ENCODE peak calls at places on chromosomes 5 and 9, in eight cellular contexts. M, L, Q, A, O, V, B and P are unnamed samples.

GRCh38 chr5:78534148-78535009 is 114.2 kb downstream of the LHFPL2 start:
- DNase-seq in M (no peak), L (peak; percentile 61), Q (no peak), A (peak; percentile 79), O (peak; percentile 58), V (no peak), B (peak; percentile 20), P (peak; percentile 88)

GRCh38 chr9:131892162-131892707 is 152.4 kb upstream of the RAPGEF1 start:
- DNase-seq in M (no peak), L (no peak), Q (no peak), A (no peak), O (no peak), V (no peak), B (no peak), P (peak; percentile 14)

GRCh38 chr5:76794871-76795270 is 24.0 kb upstream of the F2RL1 start:
- DNase-seq in M (peak; percentile 28), L (no peak), Q (no peak), A (peak; percentile 57), O (peak; percentile 74), V (no peak), B (no peak), P (peak; percentile 66)

GRCh38 chr5:137602721-137603273 is 103.7 kb upstream of the SPOCK1 start:
- DNase-seq in M (no peak), L (no peak), Q (no peak), A (no peak), O (no peak), V (no peak), B (no peak), P (no peak)

GRCh38 chr5:1524481-1524798 is 680 bp upstream of the LPCAT1 start:
- DNase-seq in M (no peak), L (peak; percentile 10), Q (no peak), A (no peak), O (no peak), V (no peak), B (peak; percentile 39), P (no peak)

GRCh38 chr9:85142461-85143401 is 473.2 kb downstream of the NTRK2 start:
- DNase-seq in M (no peak), L (no peak), Q (no peak), A (no peak), O (peak; percentile 27), V (no peak), B (peak; percentile 58), P (peak; percentile 2)

GRCh38 chr5:56971275-56971674 is 19.4 kb upstream of the MIER3 start:
- DNase-seq in M (no peak), L (no peak), Q (no peak), A (no peak), O (no peak), V (no peak), B (no peak), P (no peak)

GRCh38 chr5:131952286-131952857 is 6.9 kb upstream of the MEIKIN start:
- DNase-seq in M (no peak), L (no peak), Q (no peak), A (peak; percentile 2), O (peak; percentile 2), V (no peak), B (no peak), P (peak; percentile 24)

GRCh38 chr5:44388504-44389409 is 463 bp downstream of the FGF10 start:
- DNase-seq in M (no peak), L (peak; percentile 10), Q (no peak), A (no peak), O (peak; percentile 3), V (no peak), B (peak; percentile 45), P (peak; percentile 44)

GRCh38 chr9:130451509-130452388 is 7.0 kb downstream of the ASS1 start:
- DNase-seq in M (peak; percentile 94), L (peak; percentile 89), Q (peak; percentile 83), A (peak; percentile 88), O (peak; percentile 97), V (no peak), B (peak; percentile 81), P (peak; percentile 96)

GRCh38 chr9:92725726-92726125 is 38.9 kb downstream of the BICD2 start:
- DNase-seq in M (no peak), L (no peak), Q (no peak), A (no peak), O (no peak), V (no peak), B (no peak), P (no peak)

GRCh38 chr5:65984098-65984885 is 57.9 kb downstream of the ERBIN start:
- DNase-seq in M (no peak), L (no peak), Q (no peak), A (no peak), O (no peak), V (no peak), B (no peak), P (no peak)

GRCh38 chr5:112420111-112420864 is 1.2 kb upstream of the EPB41L4A start:
- DNase-seq in M (peak; percentile 82), L (peak; percentile 88), Q (peak; percentile 87), A (peak; percentile 37), O (peak; percentile 34), V (peak; percentile 76), B (peak; percentile 89), P (peak; percentile 47)

GRCh38 chr5:81626524-81626923 is 124.4 kb downstream of the SSBP2 start:
- DNase-seq in M (peak; percentile 17), L (peak; percentile 8), Q (no peak), A (peak; percentile 64), O (peak; percentile 64), V (no peak), B (no peak), P (peak; percentile 78)

GRCh38 chr5:14039063-14039462 is 94.6 kb upstream of the DNAH5 start:
- DNase-seq in M (peak; percentile 60), L (no peak), Q (no peak), A (no peak), O (peak; percentile 65), V (no peak), B (no peak), P (peak; percentile 76)

GRCh38 chr5:123881791-123882244 is 369.8 kb downstream of the CSNK1G3 start:
- DNase-seq in M (no peak), L (no peak), Q (no peak), A (peak; percentile 74), O (peak; percentile 5), V (no peak), B (no peak), P (peak; percentile 53)

GRCh38 chr5:139394123-139394653 is 716 bp downstream of the PROB1 start:
- DNase-seq in M (no peak), L (peak; percentile 72), Q (no peak), A (peak; percentile 63), O (no peak), V (peak; percentile 78), B (peak; percentile 84), P (no peak)

GRCh38 chr9:127311239-127311741 is 46.7 kb downstream of the GARNL3 start:
- DNase-seq in M (peak; percentile 63), L (peak; percentile 35), Q (peak; percentile 71), A (peak; percentile 52), O (peak; percentile 72), V (no peak), B (peak; percentile 69), P (peak; percentile 71)

GRCh38 chr9:113668057-113668456 is 204.5 kb downstream of the RGS3 start:
- DNase-seq in M (no peak), L (no peak), Q (no peak), A (no peak), O (peak; percentile 43), V (no peak), B (no peak), P (peak; percentile 84)

GRCh38 chr5:151023047-151023615 is 2.7 kb downstream of the GPX3 start:
- DNase-seq in M (no peak), L (peak; percentile 88), Q (peak; percentile 65), A (peak; percentile 91), O (peak; percentile 97), V (no peak), B (no peak), P (peak; percentile 48)

GRCh38 chr5:118249386-118249785 is 739.0 kb downstream of the DTWD2 start:
- DNase-seq in M (no peak), L (no peak), Q (no peak), A (no peak), O (no peak), V (no peak), B (no peak), P (no peak)

GRCh38 chr5:175814676-175815075 is 56.7 kb upstream of the CPLX2 start:
- DNase-seq in M (peak; percentile 71), L (no peak), Q (no peak), A (peak; percentile 72), O (peak; percentile 41), V (no peak), B (no peak), P (peak; percentile 75)

GRCh38 chr9:106025449-106025848 is 331.1 kb downstream of the TMEM38B start:
- DNase-seq in M (no peak), L (peak; percentile 24), Q (no peak), A (no peak), O (no peak), V (no peak), B (peak; percentile 36), P (no peak)
- TF ChIP-seq CTCF in M (no peak), L (no peak), Q (no peak), A (no peak), O (no peak), V (no peak), B (peak; percentile 11), P (no peak)

GRCh38 chr5:164600166-164600715 is 1094.8 kb downstream of the MAT2B start:
- DNase-seq in M (no peak), L (no peak), Q (no peak), A (peak; percentile 67), O (peak; percentile 60), V (no peak), B (no peak), P (peak; percentile 76)

GRCh38 chr5:164600929-164601535 is 1095.6 kb downstream of the MAT2B start:
- DNase-seq in M (no peak), L (no peak), Q (no peak), A (no peak), O (no peak), V (no peak), B (no peak), P (no peak)

DNA sequence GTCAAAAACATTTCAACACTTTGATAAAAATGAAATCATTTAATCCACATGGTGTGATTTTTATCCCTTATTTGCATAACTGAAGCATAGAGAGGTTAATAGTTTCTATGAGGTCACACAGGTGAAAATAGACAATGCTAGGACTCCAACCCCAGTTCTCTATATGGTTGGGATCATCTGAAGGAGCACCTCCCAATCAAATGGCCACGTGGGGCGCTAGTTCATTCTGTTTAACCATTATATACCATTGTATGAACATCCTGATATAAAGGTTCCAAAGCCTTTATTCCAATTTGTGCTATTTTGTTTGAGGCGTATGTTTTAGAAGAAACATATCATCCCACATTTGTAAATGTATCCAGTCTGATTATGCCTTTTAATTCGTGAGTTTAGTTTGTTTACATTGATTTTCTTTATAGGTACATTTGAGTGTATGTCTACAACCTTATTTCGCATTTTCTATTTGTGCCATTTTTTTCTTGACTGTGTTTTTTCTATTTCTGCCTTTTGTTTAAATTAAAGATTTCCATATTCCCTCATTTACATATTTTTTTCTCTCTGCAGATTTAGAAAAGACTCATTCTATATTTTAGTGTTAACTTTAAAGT is 1092.0 kb downstream of the MAT2B start:
- DNase-seq in M (no peak), L (no peak), Q (no peak), A (no peak), O (no peak), V (no peak), B (peak; percentile 75), P (no peak)
- TF ChIP-seq CTCF in M (peak; percentile 60), L (no peak), Q (no peak), A (no peak), O (no peak), V (no peak), B (peak; percentile 70), P (peak; percentile 31)

GRCh38 chr9:95341262-95342011 is 23.9 kb upstream of the FANCC start:
- DNase-seq in M (peak; percentile 25), L (no peak), Q (no peak), A (peak; percentile 53), O (peak; percentile 49), V (no peak), B (peak; percentile 43), P (peak; percentile 28)
- TF ChIP-seq CTCF in M (peak; percentile 51), L (no peak), Q (peak; percentile 25), A (peak; percentile 51), O (peak; percentile 48), V (no peak), B (peak; percentile 64), P (peak; percentile 34)

GRCh38 chr5:181246276-181247050 is 2.8 kb upstream of the RACK1 start:
- DNase-seq in M (peak; percentile 93), L (peak; percentile 93), Q (peak; percentile 84), A (peak; percentile 87), O (peak; percentile 80), V (peak; percentile 66), B (peak; percentile 89), P (peak; percentile 77)
- TF ChIP-seq CTCF in M (no peak), L (no peak), Q (no peak), A (no peak), O (no peak), V (no peak), B (no peak), P (no peak)